ENCODE peak calls at places on chromosomes 5 and 9, in four cellular contexts. P, F, S and M are unnamed samples.

GRCh38 chr5:133347039-133347438 is 265.3 kb downstream of the FSTL4 start:
- DNase-seq in F (no peak), S (no peak), P (peak), M (no peak)

GRCh38 chr9:121394292-121394691 is 24.2 kb upstream of the STOM start:
- DNase-seq in P (no peak), S (no peak), F (peak), M (no peak)

GRCh38 chr5:142192296-142192695 is 83.7 kb downstream of the NDFIP1 start:
- DNase-seq in F (no peak), S (no peak), P (no peak), M (no peak)

GRCh38 chr9:133693703-133694529 is 44.2 kb downstream of the SARDH start:
- DNase-seq in F (no peak), P (no peak), S (no peak), M (no peak)

GRCh38 chr5:102937916-102938315 is 182.0 kb downstream of the GIN1 start:
- DNase-seq in P (no peak), F (peak), S (no peak), M (no peak)

GRCh38 chr5:142100307-142100706 is 8.3 kb upstream of the NDFIP1 start:
- DNase-seq in P (no peak), S (no peak), F (no peak), M (no peak)

GRCh38 chr5:98763001-98763630 is 10.3 kb upstream of the RGMB start:
- DNase-seq in P (no peak), S (no peak), F (peak), M (no peak)

GRCh38 chr5:120463991-120464626 is at the start of gene PRR16:
- DNase-seq in P (peak), F (peak), S (peak), M (no peak)

GRCh38 chr9:129174724-129175514 is 3.1 kb downstream of the IER5L start:
- DNase-seq in S (peak), F (peak), P (peak), M (no peak)

GRCh38 chr5:52657231-52657645 is 130.5 kb upstream of the ITGA1 start:
- DNase-seq in F (peak), S (peak), P (peak), M (no peak)

GRCh38 chr9:8659121-8659520 is 859.5 kb upstream of the DMAC1 start:
- DNase-seq in F (no peak), P (no peak), S (no peak), M (no peak)

GRCh38 chr9:14317667-14318255 is 3.8 kb upstream of the NFIB start:
- DNase-seq in P (no peak), F (no peak), S (no peak), M (no peak)

GRCh38 chr5:108786806-108787483 is 39.2 kb downstream of the FER start:
- DNase-seq in P (no peak), F (no peak), S (no peak), M (no peak)

GRCh38 chr5:55039843-55040242 is 15.8 kb downstream of the GZMK start:
- DNase-seq in F (no peak), P (peak), S (no peak), M (no peak)

GRCh38 chr9:16626577-16627130 is 243.8 kb downstream of the BNC2 start:
- DNase-seq in P (peak), S (no peak), F (peak), M (no peak)

GRCh38 chr5:116573617-116574431 is 799 bp downstream of the SEMA6A start:
- DNase-seq in P (peak), S (no peak), F (no peak), M (no peak)

GRCh38 chr5:181223041-181223728 is at the start of gene TRIM41:
- DNase-seq in P (peak), S (peak), F (peak), M (peak)

GRCh38 chr9:87280421-87280820 is 217.2 kb upstream of the DAPK1 start:
- DNase-seq in F (peak), S (no peak), P (no peak), M (no peak)

GRCh38 chr5:116626272-116626723 is 51.7 kb upstream of the SEMA6A start:
- DNase-seq in P (no peak), S (no peak), F (peak), M (no peak)

GRCh38 chr5:18394154-18394804 is 760.0 kb downstream of the TAF11L14 start:
- DNase-seq in P (peak), S (peak), F (peak), M (no peak)

GRCh38 chr5:55603947-55604346 is 69.2 kb upstream of the PLPP1 start:
- DNase-seq in S (no peak), P (peak), F (peak), M (no peak)

GRCh38 chr9:85118990-85119755 is 449.6 kb downstream of the NTRK2 start:
- DNase-seq in F (no peak), P (peak), S (no peak), M (no peak)

DNA sequence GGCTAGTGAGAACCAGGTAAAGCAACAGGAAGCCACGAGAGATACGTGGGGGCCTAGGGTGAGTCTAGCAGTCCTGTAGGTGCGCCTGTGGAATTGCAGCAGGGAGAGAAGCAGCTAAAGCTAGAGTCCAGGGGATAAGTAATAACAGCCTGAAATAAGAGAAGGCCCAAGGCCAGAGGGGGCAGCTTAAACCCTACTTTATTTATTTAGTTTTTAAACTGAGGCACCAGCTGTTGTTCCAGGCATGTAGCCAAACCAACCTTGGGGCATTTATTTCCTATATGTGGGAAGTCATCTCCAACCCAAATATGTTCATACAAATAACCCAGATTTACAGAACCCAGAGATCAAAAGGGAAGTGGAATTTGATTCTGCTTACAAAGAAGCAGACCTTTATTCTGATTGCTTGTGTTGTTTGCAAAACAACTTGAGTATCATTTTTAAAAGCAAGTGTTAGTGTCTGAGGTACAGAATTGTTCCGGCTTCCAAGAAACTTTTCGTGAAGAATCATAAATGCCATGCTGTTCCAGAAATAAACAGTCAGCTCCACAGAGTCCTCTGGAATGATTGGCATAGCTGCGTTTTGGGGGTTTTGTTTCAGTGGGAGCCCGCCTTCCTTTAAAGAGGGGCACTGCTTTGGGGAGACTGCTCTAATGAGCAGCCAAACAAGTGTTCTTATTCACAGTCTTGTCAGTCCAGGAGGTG is 93.3 kb downstream of the GLDC start:
- DNase-seq in F (peak), P (no peak), S (no peak), M (no peak)
- TF ChIP-seq ELK1 in F (no peak), P (no peak), S (no peak), M (no peak)

DNA sequence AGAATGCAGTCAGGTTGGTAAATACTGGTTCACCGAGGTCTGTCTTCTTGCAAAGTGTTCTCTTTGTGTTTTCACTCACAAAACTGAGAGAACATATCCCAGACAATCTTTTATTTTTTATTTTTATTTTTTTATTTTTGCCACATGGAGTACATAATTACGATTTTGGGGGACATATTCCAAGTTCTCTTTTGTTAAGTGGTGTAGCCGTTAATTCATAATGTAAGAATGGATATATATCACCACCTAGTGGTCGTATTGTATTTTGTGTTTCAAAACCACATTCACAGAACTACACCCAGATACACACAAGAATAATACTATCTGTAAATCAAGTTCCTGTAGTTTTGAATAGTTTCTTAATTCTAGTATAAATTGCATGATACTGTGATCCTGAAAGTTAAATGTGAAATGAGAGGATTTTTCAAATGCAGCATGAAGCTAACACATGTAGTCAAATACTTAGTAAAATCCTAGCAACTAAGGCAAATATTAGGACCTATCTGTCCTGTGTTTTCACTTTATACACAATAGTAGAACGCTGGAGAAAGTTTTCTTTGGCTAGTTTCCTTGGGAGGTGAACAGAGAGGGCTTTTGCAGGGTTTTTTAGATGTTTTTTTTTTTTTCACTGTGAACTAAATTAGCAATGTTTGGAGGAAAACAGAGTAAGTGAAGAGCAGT is 92.7 kb downstream of the VCAN start:
- DNase-seq in S (peak), F (peak), P (peak), M (no peak)
- TF ChIP-seq ELK1 in S (no peak), F (no peak), P (no peak), M (no peak)

GRCh38 chr5:16726538-16726946 is 109.7 kb upstream of the RETREG1 start:
- DNase-seq in S (no peak), P (no peak), F (peak), M (peak)
- TF ChIP-seq ELK1 in S (no peak), P (no peak), F (no peak), M (no peak)

DNA sequence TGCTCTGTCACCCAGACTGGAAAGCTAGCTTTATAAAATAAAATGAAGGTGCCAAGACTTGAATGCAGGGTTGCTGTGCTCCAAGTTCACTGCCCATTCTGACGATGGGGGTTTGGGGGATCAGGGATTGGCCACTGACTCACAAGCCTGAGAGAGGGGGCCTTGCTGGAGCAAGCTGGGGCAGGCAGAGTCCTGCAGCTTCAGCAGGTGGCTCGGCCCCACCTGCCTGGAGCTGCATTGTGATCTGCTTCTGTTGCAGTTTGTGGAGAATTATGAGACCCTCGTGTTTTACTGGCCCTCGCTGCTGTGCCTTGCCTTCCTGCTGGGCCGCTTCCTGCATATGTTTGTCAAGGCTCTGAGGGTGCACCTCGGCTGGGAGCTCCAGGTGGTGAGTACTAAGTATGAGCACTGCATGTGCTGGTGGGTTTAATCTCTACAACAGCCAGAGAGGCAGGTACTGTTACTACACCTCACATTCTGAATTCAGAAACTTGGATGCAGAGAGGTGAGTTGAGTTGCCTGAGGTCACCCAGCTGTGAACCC is 31.1 kb upstream of the CCDC180 start:
- DNase-seq in S (no peak), P (no peak), F (no peak), M (no peak)
- TF ChIP-seq ELK1 in S (no peak), P (no peak), F (no peak), M (no peak)

GRCh38 chr9:127904518-127904887 is 5.1 kb upstream of the ST6GALNAC6 start:
- DNase-seq in F (no peak), S (no peak), P (no peak), M (no peak)

GRCh38 chr9:127905788-127906191 is 6.4 kb upstream of the ST6GALNAC6 start:
- DNase-seq in P (no peak), S (no peak), F (no peak), M (no peak)

GRCh38 chr9:127907867-127908659 is 8.7 kb upstream of the ST6GALNAC6 start:
- DNase-seq in F (no peak), P (no peak), S (no peak), M (no peak)

GRCh38 chr9:127903557-127904475 is 4.4 kb upstream of the ST6GALNAC6 start:
- DNase-seq in F (no peak), P (no peak), S (peak), M (no peak)

DNA sequence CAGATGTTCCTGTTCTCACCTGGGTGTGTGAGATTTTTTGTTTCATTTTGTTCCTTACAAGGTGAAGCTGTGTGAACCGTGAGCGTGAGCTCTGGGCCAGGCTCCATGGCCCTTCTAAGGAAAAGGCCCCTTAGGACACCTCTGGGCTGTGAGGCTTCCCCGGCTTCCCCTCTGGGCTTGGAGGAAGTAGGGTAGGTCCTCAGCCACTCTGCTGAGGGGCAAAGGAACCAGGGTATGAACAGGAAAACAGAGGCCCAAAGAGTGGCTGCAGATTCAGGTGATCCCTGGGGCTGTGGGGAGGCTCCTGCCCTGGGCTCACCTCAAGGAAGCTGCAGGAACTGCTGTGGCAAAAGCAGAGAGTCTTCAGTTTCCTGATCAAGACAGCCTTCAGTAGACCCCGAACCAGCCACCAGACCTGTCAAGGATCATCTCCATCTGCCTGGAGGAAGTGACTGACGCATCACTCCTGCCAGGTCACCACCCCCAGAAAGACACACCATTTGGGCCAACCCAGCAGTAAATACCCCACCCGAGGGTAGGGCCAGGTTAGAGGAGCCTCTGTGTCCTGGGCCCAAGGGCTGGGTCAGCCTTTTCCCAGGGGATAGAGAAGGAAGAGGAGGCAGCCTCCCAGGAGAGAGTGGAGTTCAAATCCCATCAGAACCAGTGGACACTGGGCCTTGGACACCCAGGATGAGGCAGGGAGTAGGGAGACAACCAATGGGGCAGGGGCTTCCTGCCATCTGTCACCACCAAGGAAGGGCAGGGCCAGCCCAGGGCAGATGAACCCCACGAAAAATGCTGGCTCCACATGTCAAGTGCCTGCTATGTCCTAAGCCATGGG is 5.7 kb upstream of the ST6GALNAC6 start:
- DNase-seq in F (no peak), S (no peak), P (no peak), M (no peak)
- TF ChIP-seq ELK1 in F (no peak), S (no peak), P (no peak), M (no peak)

GRCh38 chr9:75064307-75065025 is 23.5 kb downstream of the NMRK1 start:
- DNase-seq in F (peak), P (no peak), S (no peak), M (no peak)
- TF ChIP-seq ELK1 in F (no peak), P (no peak), S (no peak), M (no peak)

DNA sequence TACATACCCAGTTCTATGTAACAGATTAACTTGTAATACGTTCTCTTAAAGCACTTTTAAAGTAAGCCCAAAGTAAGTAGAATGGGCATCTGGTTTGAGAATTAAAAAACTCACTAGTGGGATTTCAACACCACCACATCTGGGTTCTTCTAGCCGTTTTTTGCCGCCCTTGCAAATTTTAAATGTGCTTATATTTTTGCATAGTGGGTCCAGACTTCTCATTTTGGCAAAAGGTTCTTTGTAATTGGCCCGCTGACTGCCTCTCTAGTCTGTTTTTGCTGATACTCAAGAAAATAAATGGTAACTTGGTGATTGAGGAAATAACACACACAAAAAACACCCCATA is 582 bp upstream of the FBXO4 start:
- DNase-seq in S (no peak), P (no peak), F (no peak), M (no peak)
- TF ChIP-seq ELK1 in S (no peak), P (no peak), F (no peak), M (no peak)

DNA sequence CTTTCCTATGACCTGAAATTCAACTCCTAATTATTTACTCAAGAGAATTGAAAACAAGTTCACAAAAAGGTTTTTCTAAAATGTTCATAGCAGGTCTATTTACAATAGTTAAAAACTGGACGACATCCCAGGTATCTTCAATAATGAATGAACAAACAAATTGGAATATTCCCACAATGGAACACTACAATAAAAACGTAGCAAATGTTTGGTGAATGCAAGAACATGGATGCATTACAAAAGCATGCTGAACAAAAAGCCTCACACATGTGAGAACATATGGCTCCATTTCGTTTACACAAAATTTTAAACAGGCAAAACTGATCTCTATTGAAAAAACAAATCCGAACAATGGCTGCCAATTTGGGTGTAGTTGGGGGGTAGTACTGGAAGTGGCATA is 669.9 kb downstream of the MTRR start:
- DNase-seq in F (no peak), P (no peak), S (no peak), M (no peak)
- TF ChIP-seq ELK1 in F (no peak), P (no peak), S (no peak), M (no peak)

GRCh38 chr5:72161951-72162350 is 54.7 kb downstream of the MAP1B start:
- DNase-seq in F (no peak), S (no peak), P (no peak), M (no peak)
- TF ChIP-seq ELK1 in F (no peak), S (no peak), P (no peak), M (no peak)

DNA sequence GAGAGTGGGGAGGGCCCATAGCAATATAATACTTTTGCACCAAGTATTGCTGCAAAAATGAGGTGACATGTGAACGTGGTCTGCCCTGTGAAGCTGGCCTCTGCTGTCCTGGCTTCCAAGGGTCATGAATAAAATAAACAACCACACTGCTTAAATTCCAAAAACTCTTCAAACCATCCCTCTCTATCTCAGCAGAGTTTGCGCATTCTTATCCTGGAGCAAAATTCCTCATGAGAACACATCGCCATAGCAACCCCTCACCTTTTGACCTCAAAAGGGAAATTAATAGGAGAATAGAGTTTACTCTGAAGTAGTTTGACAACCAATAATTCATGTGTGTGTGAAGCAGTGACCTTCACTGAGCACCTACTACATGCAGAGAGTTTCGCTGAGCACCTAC is 343.0 kb downstream of the SPOCK1 start:
- DNase-seq in S (no peak), P (no peak), F (no peak), M (no peak)
- TF ChIP-seq ELK1 in S (no peak), P (no peak), F (no peak), M (no peak)